ENCODE peak calls at places on chromosomes 12 and 14, in ten cellular contexts. G is PC-3, K is pancreas, D is tibial artery, R is endothelial cell of umbilical vein, A is cardiac muscle cell, H is ovary, E is A549, T is adrenal gland, U is SJSA1. W is an unnamed sample. For H3K4me1, the result is how much of the 10 kb centered on the place peaks cover.

GRCh38 chr12:70576341-70577282 is 60.6 kb downstream of the PTPRB start:
- DNase-seq in G (peak), K (no peak), D (no peak), R (peak), A (peak), H (no peak), E (peak), T (no peak), U (peak), W (peak)

GRCh38 chr12:120211243-120211903 is 10.5 kb upstream of the RPLP0 start:
- DNase-seq in G (no peak), K (no peak), D (no peak), R (no peak), A (no peak), H (no peak), E (no peak), T (no peak), U (no peak), W (no peak)

GRCh38 chr14:54650331-54651017 is 83.5 kb downstream of the SAMD4A start:
- DNase-seq in G (peak), K (peak), D (peak), R (peak), A (peak), H (no peak), E (peak), T (peak), U (peak), W (peak)

GRCh38 chr12:14993537-14994266 is 20.9 kb downstream of the PDE6H start:
- DNase-seq in G (peak), K (no peak), D (no peak), R (no peak), A (peak), H (no peak), E (peak), T (no peak), U (no peak), W (peak)

GRCh38 chr12:19402743-19403400 is 36.4 kb upstream of the AEBP2 start:
- DNase-seq in G (no peak), K (no peak), D (peak), R (peak), A (peak), H (no peak), E (peak), T (no peak), U (peak), W (peak)

GRCh38 chr12:124365726-124366430 is 71.0 kb downstream of the RFLNA start:
- DNase-seq in G (no peak), K (no peak), D (no peak), R (no peak), A (no peak), H (no peak), E (no peak), T (no peak), U (no peak), W (no peak)

GRCh38 chr14:92513966-92514843 is 624 bp downstream of the RIN3 start:
- DNase-seq in G (no peak), K (no peak), D (no peak), R (peak), A (peak), H (peak), E (peak), T (peak), U (no peak), W (peak)

GRCh38 chr14:51789631-51790030 is 70.8 kb upstream of the GNG2 start:
- DNase-seq in G (no peak), K (no peak), D (no peak), R (no peak), A (no peak), H (no peak), E (no peak), T (no peak), U (no peak), W (peak)

GRCh38 chr14:45194964-45195363 is 58.0 kb downstream of the MIS18BP1 start:
- DNase-seq in G (no peak), K (no peak), D (no peak), R (no peak), A (no peak), H (no peak), E (no peak), T (no peak), U (no peak), W (no peak)

GRCh38 chr14:58199726-58200479 is at the start of gene ACTR10:
- DNase-seq in G (peak), K (peak), D (peak), R (peak), A (peak), H (peak), E (peak), T (peak), U (peak), W (peak)

GRCh38 chr12:92124708-92125067 is 21.0 kb downstream of the BTG1 start:
- DNase-seq in G (no peak), K (no peak), D (no peak), R (no peak), A (no peak), H (no peak), E (no peak), T (no peak), U (no peak), W (no peak)

GRCh38 chr12:92132282-92132681 is 13.4 kb downstream of the BTG1 start:
- DNase-seq in G (no peak), K (no peak), D (no peak), R (no peak), A (no peak), H (no peak), E (no peak), T (no peak), U (no peak), W (no peak)

GRCh38 chr12:92129609-92130008 is 16.0 kb downstream of the BTG1 start:
- DNase-seq in G (no peak), K (no peak), D (no peak), R (no peak), A (no peak), H (no peak), E (no peak), T (no peak), U (no peak), W (no peak)

GRCh38 chr12:92130999-92131398 is 14.6 kb downstream of the BTG1 start:
- DNase-seq in G (no peak), K (no peak), D (no peak), R (no peak), A (no peak), H (no peak), E (no peak), T (no peak), U (no peak), W (no peak)

DNA sequence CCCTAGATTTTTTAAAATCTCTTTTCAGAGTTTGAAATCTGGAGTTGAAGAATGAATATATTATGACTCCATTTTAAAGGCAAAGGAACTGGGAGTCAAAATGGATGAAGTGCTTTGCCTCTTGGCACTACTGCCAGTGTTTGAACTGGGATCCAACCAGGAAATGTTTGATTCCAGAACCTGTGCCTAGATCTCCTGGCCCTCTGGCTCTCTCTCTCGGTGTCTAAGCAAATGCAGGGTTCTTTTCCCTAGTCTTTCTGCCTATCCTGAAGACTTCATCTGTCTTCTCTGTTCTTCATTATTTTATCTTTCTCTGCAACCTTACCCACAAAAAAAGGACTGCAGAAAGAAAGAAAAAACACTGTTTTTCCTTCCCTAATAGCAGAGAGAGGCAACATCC is 17.0 kb downstream of the BTG1 start:
- DNase-seq in G (no peak), K (no peak), D (no peak), R (no peak), A (no peak), H (no peak), E (no peak), T (no peak), U (no peak), W (no peak)
- H3K4me1 ChIP-seq in G (under half), K (under half), D (under half), R (under half), A (under half), H (under half), E (under half), T (under half), U (under half), W (under half)

GRCh38 chr12:96093543-96094196 is 58.3 kb upstream of the LTA4H start:
- DNase-seq in G (peak), K (no peak), D (no peak), R (no peak), A (peak), H (no peak), E (no peak), T (no peak), U (no peak), W (no peak)
- H3K4me1 ChIP-seq in G (under half), K (under half), D (under half), R (under half), A (under half), H (under half), E (under half), T (under half), U (under half), W (under half)

DNA sequence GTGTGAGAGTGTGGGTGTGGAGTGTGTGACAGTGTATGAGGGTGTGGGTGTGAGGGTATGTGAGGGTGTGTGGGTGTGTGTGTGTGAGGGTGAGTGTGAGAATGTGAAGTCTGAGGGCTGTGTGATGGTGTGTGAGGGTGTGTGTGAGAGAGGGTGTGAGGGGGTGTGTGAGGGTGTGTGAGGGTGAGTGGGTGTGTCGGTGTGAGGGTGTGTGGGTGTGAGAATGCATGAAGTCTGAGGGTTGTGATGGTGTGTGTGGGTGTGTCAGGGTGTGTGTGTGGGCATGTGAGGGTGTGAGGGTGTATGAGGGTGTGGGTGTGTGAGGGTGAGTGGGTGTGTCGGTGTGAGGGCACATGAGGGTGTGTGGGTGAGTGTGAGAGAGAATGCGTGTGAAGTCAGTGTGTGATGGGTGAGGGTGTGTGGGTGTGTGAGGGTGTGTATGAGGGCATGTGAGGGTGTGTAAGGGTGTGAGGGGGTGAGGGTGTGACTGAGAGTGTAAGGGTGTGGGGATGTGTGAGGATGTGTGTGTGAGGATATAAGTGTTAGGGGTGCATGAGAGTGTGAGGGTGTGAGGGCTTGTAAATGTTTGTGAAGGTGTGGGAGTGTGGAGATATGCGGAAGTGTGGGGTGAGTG is 36.4 kb downstream of the TMEM121 start:
- DNase-seq in G (no peak), K (no peak), D (no peak), R (no peak), A (no peak), H (no peak), E (no peak), T (no peak), U (no peak), W (no peak)
- H3K4me1 ChIP-seq in G (under half), K (under half), D (under half), R (under half), A (under half), H (under half), E (under half), T (under half), U (under half), W (under half)

GRCh38 chr14:101706509-101707284 is 54.8 kb upstream of the PPP2R5C start:
- DNase-seq in G (no peak), K (no peak), D (no peak), R (no peak), A (no peak), H (no peak), E (no peak), T (no peak), U (no peak), W (no peak)

GRCh38 chr14:101708853-101709532 is 52.5 kb upstream of the PPP2R5C start:
- DNase-seq in G (no peak), K (no peak), D (no peak), R (no peak), A (no peak), H (no peak), E (no peak), T (no peak), U (no peak), W (no peak)

GRCh38 chr14:101707285-101707842 is 54.1 kb upstream of the PPP2R5C start:
- DNase-seq in G (peak), K (peak), D (no peak), R (peak), A (peak), H (peak), E (peak), T (peak), U (peak), W (peak)

GRCh38 chr14:101709533-101709881 is 52.0 kb upstream of the PPP2R5C start:
- DNase-seq in G (no peak), K (no peak), D (no peak), R (no peak), A (no peak), H (no peak), E (no peak), T (no peak), U (no peak), W (no peak)

DNA sequence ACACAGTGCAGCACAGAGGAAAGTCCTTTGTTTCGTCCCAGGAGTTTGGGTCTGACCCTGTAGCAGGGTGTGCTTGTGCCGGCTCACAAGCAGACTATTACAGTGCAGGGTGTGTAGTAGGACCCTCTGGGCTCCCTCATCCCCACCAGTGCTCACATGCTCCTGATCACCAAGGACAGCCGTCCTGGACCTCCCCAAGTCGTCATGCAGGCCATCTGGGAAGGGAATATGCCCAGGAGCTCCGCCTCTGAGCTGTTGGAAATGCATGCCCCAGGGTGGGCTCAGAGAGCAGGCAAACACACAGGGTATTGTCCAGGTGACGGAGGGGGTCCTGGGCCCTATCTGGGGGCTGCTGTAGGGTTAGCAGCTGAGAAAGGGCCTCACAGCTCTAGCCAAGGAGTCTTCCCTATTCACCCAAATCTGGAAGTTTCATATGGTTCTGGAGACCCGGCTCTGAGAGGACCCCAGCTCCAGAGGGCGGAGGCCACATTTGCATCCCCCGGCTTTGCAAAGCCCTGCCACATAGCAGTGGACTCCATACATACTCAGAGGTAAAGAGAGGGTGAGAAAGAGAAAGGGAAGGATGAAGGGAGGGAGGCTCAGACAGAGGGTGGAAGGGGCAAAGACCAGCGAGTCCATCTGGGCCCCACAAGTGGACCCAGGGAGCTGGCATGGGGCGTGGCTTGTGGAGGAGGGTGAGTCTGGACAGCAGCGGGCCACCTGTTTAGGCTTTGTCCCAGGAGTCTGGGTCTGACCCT is 53.5 kb upstream of the PPP2R5C start:
- DNase-seq in G (no peak), K (no peak), D (no peak), R (no peak), A (no peak), H (no peak), E (no peak), T (no peak), U (no peak), W (no peak)
- H3K4me1 ChIP-seq in G (under half), K (under half), D (under half), R (under half), A (under half), H (under half), E (under half), T (under half), U (under half), W (under half)

DNA sequence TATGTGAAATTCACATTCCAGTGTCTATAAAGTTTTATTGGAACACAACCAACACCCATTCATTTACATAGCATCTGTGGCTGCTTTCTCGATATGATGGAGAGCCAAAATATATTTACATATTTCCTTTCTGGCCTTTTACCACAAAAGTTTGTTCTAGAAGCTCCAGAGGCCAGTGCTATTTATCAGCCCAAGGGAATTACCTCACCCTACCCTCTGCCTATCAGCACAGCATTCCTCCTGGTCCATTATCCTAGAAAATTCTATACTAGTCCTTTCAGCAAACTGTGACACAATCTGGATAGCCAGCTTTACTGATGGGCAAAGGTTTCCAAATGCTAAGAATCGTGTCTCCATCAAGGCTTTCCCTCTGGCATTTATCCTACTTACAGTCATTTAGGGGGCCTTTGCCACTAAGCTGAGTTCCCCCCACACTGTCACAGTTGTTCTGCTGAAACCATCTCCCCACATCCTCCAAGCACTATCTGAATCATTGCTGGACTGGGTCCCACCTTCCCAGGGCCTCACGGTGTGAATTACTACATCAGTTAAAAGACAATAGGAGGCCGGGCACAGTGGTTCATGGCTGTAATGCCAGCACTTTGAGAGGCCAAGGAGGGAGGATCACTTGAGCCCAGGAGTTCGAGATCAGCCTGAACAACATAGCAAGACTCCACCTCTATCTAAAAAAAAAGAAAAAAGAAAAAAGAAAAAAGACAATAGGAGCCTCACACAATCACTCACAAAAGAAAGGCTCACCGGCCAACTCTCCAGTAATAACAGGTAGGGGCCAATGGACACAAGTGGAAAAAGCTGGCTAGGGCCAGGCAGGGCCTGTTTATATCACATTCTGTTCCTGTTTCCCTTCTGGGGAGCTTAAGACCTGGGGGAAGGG is 12.1 kb downstream of the SYNE3 start:
- DNase-seq in G (no peak), K (no peak), D (no peak), R (peak), A (peak), H (no peak), E (no peak), T (no peak), U (no peak), W (peak)
- H3K4me1 ChIP-seq in G (under half), K (under half), D (under half), R (under half), A (under half), H (under half), E (under half), T (half or more), U (half or more), W (under half)

DNA sequence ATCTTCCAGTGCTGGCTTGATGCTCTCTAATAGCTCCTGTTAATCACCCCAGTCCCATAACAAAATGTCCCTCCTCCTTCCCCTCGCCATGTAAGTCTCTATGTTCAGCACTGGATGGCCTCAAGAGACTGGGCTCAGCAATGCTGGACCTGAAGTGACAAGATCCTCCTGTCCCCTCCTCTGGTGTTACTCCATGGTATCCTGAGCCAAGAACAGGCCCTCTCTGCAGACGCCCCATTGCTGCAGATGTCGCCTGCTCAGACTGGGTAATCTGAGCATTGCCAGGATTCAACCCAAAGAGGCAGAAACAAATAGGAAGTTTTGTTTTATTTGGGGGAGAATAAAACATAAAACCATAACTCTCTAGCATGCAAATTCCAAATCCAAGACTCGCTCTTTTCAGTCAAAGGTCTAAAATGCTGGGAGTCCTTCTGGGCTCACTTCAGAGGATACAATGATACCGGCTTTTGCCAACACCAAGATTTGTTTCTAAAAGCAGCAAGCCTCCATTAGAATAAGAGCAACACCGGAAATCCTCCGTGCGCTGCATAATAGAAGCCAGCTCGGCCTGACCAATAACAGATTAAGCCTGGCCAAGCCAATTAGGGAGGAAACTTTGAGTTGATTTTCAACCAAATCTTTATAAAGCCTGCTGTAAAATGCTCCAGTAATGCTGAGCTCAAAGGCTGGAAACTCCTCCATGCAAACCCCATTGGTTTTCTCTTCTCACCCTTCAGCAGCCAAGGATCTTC is 149.9 kb downstream of the NTF3 start:
- DNase-seq in G (no peak), K (no peak), D (no peak), R (peak), A (peak), H (no peak), E (no peak), T (no peak), U (no peak), W (no peak)
- H3K4me1 ChIP-seq in G (under half), K (under half), D (under half), R (half or more), A (under half), H (under half), E (under half), T (under half), U (under half), W (under half)

GRCh38 chr14:88359500-88359899 is 26.0 kb upstream of the SPATA7 start:
- DNase-seq in G (no peak), K (no peak), D (no peak), R (no peak), A (no peak), H (no peak), E (no peak), T (no peak), U (no peak), W (no peak)

GRCh38 chr14:88363624-88364023 is 21.8 kb upstream of the SPATA7 start:
- DNase-seq in G (no peak), K (no peak), D (no peak), R (no peak), A (no peak), H (no peak), E (no peak), T (no peak), U (no peak), W (no peak)

GRCh38 chr14:88364710-88365413 is 20.6 kb upstream of the SPATA7 start:
- DNase-seq in G (no peak), K (no peak), D (no peak), R (no peak), A (no peak), H (no peak), E (no peak), T (no peak), U (no peak), W (no peak)
- H3K4me1 ChIP-seq in G (under half), K (under half), D (under half), R (under half), A (under half), H (under half), E (under half), T (under half), U (under half), W (under half)

GRCh38 chr12:12521044-12521485 is 41.6 kb downstream of the DUSP16 start:
- DNase-seq in G (no peak), K (no peak), D (no peak), R (no peak), A (no peak), H (no peak), E (no peak), T (no peak), U (no peak), W (no peak)

GRCh38 chr12:12520278-12520677 is 42.4 kb downstream of the DUSP16 start:
- DNase-seq in G (no peak), K (no peak), D (no peak), R (no peak), A (no peak), H (no peak), E (no peak), T (no peak), U (no peak), W (no peak)

GRCh38 chr12:12518464-12518845 is 44.2 kb downstream of the DUSP16 start:
- DNase-seq in G (no peak), K (no peak), D (no peak), R (no peak), A (no peak), H (no peak), E (no peak), T (no peak), U (no peak), W (no peak)

GRCh38 chr12:12518919-12519318 is 43.7 kb downstream of the DUSP16 start:
- DNase-seq in G (no peak), K (no peak), D (no peak), R (no peak), A (no peak), H (no peak), E (no peak), T (no peak), U (no peak), W (no peak)

GRCh38 chr12:12519599-12519998 is 43.1 kb downstream of the DUSP16 start:
- DNase-seq in G (no peak), K (no peak), D (no peak), R (no peak), A (no peak), H (no peak), E (no peak), T (no peak), U (no peak), W (no peak)
- H3K4me1 ChIP-seq in G (under half), K (under half), D (under half), R (under half), A (under half), H (under half), E (under half), T (half or more), U (under half), W (under half)